ENCODE peak calls at places on chromosomes 4 and X, in five cellular contexts. Y is NB4, E is tibial nerve, M is H1, J is small intestine. F is an unnamed sample.

GRCh38 chrX:10902001-10902400 is 209.1 kb upstream of the HCCS start:
- DNase-seq in M (no peak), J (no peak), E (no peak), Y (no peak), F (no peak)

GRCh38 chrX:96619588-96619987 is 65.1 kb upstream of the DIAPH2 start:
- DNase-seq in J (no peak), E (no peak), Y (no peak), M (no peak), F (no peak)

GRCh38 chr4:16692021-16692420 is 206.4 kb downstream of the LDB2 start:
- DNase-seq in J (no peak), M (no peak), Y (no peak), E (no peak), F (peak)

GRCh38 chr4:15241946-15242345 is 185.9 kb upstream of the C1QTNF7 start:
- DNase-seq in J (no peak), E (no peak), Y (no peak), M (no peak), F (no peak)

GRCh38 chr4:77797239-77797638 is 21.9 kb downstream of the CNOT6L start:
- DNase-seq in E (no peak), J (no peak), Y (no peak), M (no peak), F (peak)

GRCh38 chr4:128600996-128601857 is 208.3 kb upstream of the JADE1 start:
- DNase-seq in Y (peak), M (peak), J (peak), E (peak), F (peak)

GRCh38 chr4:1278336-1278670 is 11.4 kb upstream of the MAEA start:
- DNase-seq in Y (no peak), M (no peak), J (no peak), E (no peak), F (no peak)

GRCh38 chr4:89298160-89298559 is 9.4 kb downstream of the GPRIN3 start:
- DNase-seq in J (peak), E (no peak), Y (no peak), M (no peak), F (no peak)

GRCh38 chrX:40146471-40147398 is 49.0 kb upstream of the BCOR start:
- DNase-seq in M (peak), E (no peak), J (no peak), Y (peak), F (no peak)

GRCh38 chrX:101462892-101463291 is 22.4 kb upstream of the ARMCX4 start:
- DNase-seq in M (no peak), J (peak), E (no peak), Y (peak), F (no peak)

GRCh38 chrX:30489323-30489722 is 88.2 kb downstream of the TASL start:
- DNase-seq in J (no peak), Y (peak), M (no peak), E (no peak), F (no peak)

GRCh38 chr4:137644201-137644600 is 111.9 kb upstream of the PCDH18 start:
- DNase-seq in E (no peak), M (no peak), Y (no peak), J (no peak), F (peak)

GRCh38 chr4:172787117-172787516 is 381.5 kb upstream of the GALNT7 start:
- DNase-seq in M (no peak), Y (no peak), J (no peak), E (no peak), F (no peak)

GRCh38 chrX:120452131-120452530 is 17.0 kb downstream of the LAMP2 start:
- DNase-seq in J (no peak), Y (peak), M (peak), E (no peak), F (no peak)

GRCh38 chrX:12956704-12957541 is 18.0 kb upstream of the TMSB4X start:
- DNase-seq in J (peak), Y (peak), E (no peak), M (no peak), F (no peak)

GRCh38 chrX:154096140-154097002 is 1.1 kb downstream of the MECP2 start:
- DNase-seq in J (peak), E (no peak), Y (peak), M (no peak), F (no peak)

GRCh38 chr4:176794151-176794550 is 1.4 kb upstream of the VEGFC start:
- DNase-seq in J (no peak), E (no peak), Y (no peak), M (no peak), F (peak)

GRCh38 chr4:55561884-55562283 is 15.2 kb upstream of the CLOCK start:
- DNase-seq in Y (peak), M (no peak), E (no peak), J (no peak), F (no peak)

GRCh38 chrX:71950066-71950465 is 39.4 kb downstream of the NHSL2 start:
- DNase-seq in E (no peak), M (no peak), Y (no peak), J (no peak), F (no peak)

GRCh38 chr4:81491943-81492342 is 20.2 kb upstream of the RASGEF1B start:
- DNase-seq in J (peak), E (no peak), Y (peak), M (no peak), F (no peak)

GRCh38 chr4:38943355-38943754 is 75.7 kb downstream of the FAM114A1 start:
- DNase-seq in Y (no peak), J (no peak), E (no peak), M (no peak), F (peak)

GRCh38 chr4:101938836-101939235 is 148.3 kb downstream of the BANK1 start:
- DNase-seq in J (no peak), Y (no peak), E (no peak), M (no peak), F (no peak)

DNA sequence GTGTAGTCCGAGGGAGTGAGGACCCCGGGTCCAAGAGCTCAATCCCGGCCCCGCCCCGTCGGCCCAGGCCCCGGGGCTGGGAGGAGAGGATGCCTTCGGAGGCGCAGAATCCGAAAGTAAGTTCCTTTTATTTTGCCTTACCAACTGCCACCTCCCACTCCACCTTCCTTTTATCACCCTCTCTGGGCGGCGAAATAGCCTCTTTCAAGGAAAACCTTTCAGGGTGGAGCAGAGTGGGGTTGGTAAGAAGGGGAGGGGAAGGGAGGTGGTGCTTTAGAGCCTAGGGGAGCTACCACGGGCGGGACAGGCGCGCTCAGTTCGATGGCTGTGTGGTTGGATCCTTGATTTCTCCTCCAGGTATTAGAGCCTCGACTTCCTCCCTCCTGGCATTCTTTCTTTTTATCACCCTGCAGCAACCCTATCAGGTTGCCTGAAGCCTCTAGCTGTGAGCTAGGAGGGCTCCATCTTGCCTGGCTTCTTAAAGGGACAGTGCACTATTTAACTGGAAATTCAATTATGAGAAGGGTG is 191.2 kb downstream of the RRAGB start:
- DNase-seq in J (peak), Y (no peak), M (peak), E (no peak), F (no peak)
- H3K4me3 ChIP-seq in J (peak), Y (no peak), M (peak), E (peak), F (peak)

DNA sequence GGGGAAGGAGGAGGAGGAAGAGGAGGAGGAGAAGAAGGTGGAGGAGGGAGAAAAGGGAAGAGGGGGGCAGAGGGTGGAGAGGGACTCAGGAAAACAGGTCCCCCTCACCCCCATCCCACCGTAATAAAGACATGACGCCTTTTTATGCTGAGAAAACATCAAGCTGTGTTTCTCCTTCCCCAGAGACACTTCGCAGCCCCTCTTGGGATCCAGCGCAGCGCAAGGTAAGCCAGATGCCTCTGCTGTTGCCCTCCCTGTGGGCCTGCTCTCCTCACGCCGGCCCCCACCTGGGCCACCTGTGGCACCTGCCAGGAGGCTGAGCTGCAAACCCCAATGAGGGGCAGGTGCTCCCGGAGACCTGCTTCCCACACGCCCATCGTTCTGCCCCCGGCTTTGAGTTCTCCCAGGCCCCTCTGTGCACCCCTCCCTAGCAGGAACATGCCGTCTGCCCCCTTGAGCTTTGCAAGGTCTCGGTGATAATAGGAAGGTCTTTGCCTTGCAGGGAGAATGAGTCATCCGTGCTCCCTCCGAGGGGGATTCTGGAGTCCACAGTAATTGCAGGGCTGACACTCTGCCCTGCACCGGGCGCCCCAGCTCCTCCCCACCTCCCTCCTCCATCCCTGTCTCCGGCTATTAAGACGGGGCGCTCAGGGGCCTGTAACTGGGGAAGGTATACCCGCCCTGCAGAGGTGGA is 45.3 kb upstream of the SHOX start:
- DNase-seq in M (peak), E (no peak), J (no peak), Y (no peak), F (no peak)
- H3K4me3 ChIP-seq in M (no peak), E (no peak), J (no peak), Y (no peak), F (no peak)

GRCh38 chr4:186727977-186728519 is 4.4 kb upstream of the FAT1 start:
- DNase-seq in E (no peak), M (no peak), J (peak), Y (no peak), F (no peak)
- H3K4me3 ChIP-seq in E (no peak), M (peak), J (peak), Y (no peak), F (no peak)

GRCh38 chr4:164880489-164881262 is 3.7 kb downstream of the APELA start:
- DNase-seq in J (no peak), M (no peak), Y (no peak), E (no peak), F (no peak)

GRCh38 chr4:164872481-164872880 is 4.5 kb upstream of the APELA start:
- DNase-seq in J (no peak), Y (no peak), M (no peak), E (no peak), F (no peak)

GRCh38 chr4:164871673-164872072 is 5.3 kb upstream of the APELA start:
- DNase-seq in J (no peak), M (no peak), Y (no peak), E (no peak), F (no peak)

GRCh38 chr4:164874791-164875190 is 2.2 kb upstream of the APELA start:
- DNase-seq in J (no peak), Y (no peak), E (no peak), M (no peak), F (no peak)

DNA sequence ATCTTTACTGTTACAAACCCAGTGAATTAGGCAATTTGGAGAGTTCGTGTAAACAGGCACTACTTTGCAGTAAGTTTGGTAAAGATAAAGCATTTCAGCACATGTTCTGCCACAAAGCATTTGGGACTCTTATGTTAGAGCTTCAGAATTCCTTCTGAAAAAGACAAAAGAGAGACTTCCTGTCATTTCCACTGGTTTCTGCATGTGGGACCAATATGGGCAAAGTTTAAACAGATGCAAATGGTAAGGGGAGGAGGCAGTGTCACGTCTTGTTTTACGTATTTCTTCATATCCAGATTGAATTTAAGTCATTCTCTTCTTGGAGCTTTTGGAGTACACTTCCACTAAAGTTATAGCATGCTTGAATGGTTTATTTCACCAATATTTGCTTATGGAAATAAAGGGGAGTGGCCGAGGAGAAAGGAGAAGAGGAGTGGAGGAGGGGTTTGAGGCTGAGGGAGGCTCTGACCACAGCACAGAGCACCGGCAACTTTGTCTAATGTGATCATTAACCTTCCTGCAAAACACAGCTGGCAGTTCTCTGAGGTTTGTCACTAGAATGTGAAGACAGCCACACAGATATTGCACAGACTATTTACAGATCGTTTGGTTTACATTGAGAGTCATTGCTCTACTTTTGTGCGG is at the start of gene APELA:
- DNase-seq in Y (peak), E (no peak), J (peak), M (no peak), F (no peak)
- H3K4me3 ChIP-seq in Y (no peak), E (no peak), J (no peak), M (peak), F (no peak)

DNA sequence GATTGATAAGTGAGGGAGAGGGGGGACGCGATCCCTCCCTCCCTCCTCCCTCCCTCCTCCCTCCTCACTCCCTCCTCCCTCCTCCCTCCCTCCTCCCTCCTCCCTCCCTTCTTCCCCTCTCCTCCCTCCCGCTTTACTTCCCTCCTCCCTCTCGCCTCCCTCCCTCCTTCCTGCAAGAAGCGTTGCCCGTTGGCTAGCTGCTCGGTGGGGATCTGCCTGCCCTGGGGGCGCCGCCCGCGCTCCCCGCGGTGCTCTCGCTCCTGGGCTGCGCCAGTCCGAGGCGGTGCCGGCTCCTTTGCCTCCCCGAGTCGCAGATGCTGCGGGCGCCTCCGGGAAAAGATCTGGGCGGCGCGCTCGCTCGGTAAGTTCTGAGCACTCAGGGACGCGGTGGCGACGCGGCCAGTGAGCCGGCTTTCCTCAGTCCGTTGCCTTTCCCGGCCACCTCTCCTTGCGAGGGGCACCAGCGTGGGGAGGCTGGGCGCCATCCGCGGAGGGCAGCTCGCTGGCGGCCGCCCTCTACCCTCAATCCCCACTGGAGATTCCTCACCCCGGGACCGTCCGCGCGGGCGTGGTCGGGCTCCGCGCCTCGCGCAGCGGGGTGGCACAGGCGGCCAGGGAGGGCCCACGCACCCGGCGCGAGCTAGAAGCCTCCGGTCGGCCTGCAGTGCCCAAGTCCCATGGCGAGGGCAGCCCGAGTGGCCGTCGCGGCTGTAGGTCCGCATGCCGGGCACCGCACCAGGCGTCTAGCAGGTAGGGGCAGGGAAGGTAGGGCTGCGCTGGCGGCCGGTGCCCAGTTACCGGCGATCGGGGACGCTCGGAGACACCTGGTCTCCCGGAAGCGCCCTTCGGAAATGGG is at the start of gene SLITRK2:
- DNase-seq in E (no peak), J (no peak), M (peak), Y (no peak), F (no peak)
- H3K4me3 ChIP-seq in E (peak), J (no peak), M (peak), Y (no peak), F (no peak)

DNA sequence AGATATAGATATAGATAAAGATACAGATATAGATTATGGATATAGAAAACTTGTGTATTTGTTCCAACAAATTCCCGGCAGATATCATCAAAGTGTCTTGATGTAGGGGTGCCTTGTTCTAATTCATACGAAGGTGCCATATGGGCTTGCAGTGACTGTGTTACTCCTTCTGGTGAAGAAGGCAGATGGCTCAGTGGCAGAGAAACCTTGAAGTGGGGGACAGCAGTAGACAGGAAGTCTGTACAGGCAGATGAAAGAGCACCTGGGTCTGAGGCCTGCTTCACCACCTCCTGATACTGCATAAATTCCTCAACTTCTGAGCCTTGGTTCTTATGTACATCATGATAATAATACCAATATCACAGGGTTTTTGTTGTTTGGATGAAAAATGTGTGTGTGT is 179.5 kb upstream of the GATB start:
- DNase-seq in Y (no peak), J (no peak), E (no peak), M (no peak), F (no peak)
- H3K4me3 ChIP-seq in Y (no peak), J (no peak), E (no peak), M (no peak), F (no peak)

DNA sequence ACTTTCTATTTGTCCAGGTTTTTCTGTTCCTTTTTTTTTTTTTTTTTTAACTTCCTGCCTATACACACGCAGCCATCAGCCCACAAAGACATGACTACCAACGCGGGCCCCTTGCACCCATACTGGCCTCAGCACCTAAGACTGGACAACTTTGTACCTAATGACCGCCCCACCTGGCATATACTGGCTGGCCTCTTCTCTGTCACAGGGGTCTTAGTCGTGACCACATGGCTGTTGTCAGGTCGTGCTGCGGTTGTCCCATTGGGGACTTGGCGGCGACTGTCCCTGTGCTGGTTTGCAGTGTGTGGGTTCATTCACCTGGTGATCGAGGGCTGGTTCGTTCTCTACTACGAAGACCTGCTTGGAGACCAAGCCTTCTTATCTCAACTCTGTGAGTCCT is 2.1 kb downstream of the EBP start:
- DNase-seq in M (no peak), J (no peak), E (no peak), Y (no peak), F (no peak)
- H3K4me3 ChIP-seq in M (no peak), J (no peak), E (no peak), Y (peak), F (no peak)

GRCh38 chrX:118536687-118537461 is 41.3 kb downstream of the DOCK11 start:
- DNase-seq in M (no peak), Y (peak), J (peak), E (no peak), F (no peak)
- H3K4me3 ChIP-seq in M (no peak), Y (no peak), J (no peak), E (no peak), F (no peak)

DNA sequence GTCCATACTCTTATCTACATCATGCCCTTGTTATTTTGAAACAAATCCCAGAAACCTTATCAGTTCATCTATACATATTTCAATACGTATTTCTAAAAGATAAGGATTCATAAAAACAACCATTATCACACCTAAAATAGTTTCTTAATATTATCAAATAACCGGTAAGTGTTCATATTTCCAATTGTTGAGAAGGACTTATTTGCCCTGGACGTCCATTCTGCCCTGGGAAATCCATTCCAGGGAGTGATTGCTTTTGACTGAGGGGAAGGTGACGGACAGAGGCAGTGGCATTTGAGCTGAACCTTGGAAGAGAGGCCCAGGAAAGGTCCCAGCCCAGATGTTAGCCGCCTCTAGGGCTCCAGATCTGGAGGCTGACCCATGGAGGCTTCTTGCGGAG is 49.6 kb downstream of the STARD8 start:
- DNase-seq in Y (no peak), J (no peak), M (no peak), E (no peak), F (no peak)
- H3K4me3 ChIP-seq in Y (no peak), J (no peak), M (no peak), E (no peak), F (no peak)